ENCODE peak calls at places on chromosome 16, in six cellular contexts. U is prostate gland, A is H54, F is K562, W is right lobe of liver, P is body of pancreas. Q is an unnamed sample.

GRCh38 chr16:73065617-73066313 is 17.8 kb upstream of the ZFHX3 start:
- DNase-seq in A (no peak), F (no peak), U (no peak), W (peak; percentile 53), P (no peak), Q (no peak)

GRCh38 chr16:55760665-55761035 is 72.2 kb downstream of the CES1 start:
- DNase-seq in A (no peak), W (no peak), U (no peak), P (no peak), F (no peak), Q (no peak)

GRCh38 chr16:69903851-69904250 is 47.3 kb upstream of the CLEC18A start:
- DNase-seq in U (no peak), F (no peak), P (no peak), W (no peak), A (no peak), Q (no peak)

GRCh38 chr16:57374067-57374534 is 1.8 kb downstream of the CX3CL1 start:
- DNase-seq in F (no peak), P (peak; percentile 27), W (no peak), U (peak; percentile 46), A (no peak), Q (no peak)

GRCh38 chr16:87203060-87203656 is 114.0 kb downstream of the C16orf95 start:
- DNase-seq in F (peak; percentile 86), W (peak; percentile 50), P (peak; percentile 43), A (peak; percentile 71), U (no peak), Q (no peak)

GRCh38 chr16:22381392-22381791 is 7.0 kb upstream of the CDR2 start:
- DNase-seq in W (no peak), A (no peak), U (no peak), P (no peak), F (no peak), Q (no peak)

GRCh38 chr16:11156401-11156800 is 99.6 kb downstream of the SOCS1 start:
- DNase-seq in U (no peak), W (no peak), A (no peak), P (no peak), F (no peak), Q (no peak)

GRCh38 chr16:82263456-82264159 is 93.6 kb upstream of the MPHOSPH6 start:
- DNase-seq in U (peak; percentile 69), F (peak; percentile 78), W (peak; percentile 29), P (peak; percentile 57), A (peak; percentile 37), Q (peak; percentile 9)

GRCh38 chr16:4081577-4082021 is 34.6 kb downstream of the ADCY9 start:
- DNase-seq in P (no peak), A (no peak), W (no peak), F (no peak), U (no peak), Q (peak; percentile 41)

GRCh38 chr16:79651363-79651762 is 50.8 kb upstream of the MAF start:
- DNase-seq in U (peak; percentile 36), P (peak; percentile 15), A (no peak), W (no peak), F (no peak), Q (peak; percentile 29)

GRCh38 chr16:66222756-66223155 is 143.7 kb upstream of the CDH5 start:
- DNase-seq in A (no peak), P (no peak), W (no peak), U (no peak), F (no peak), Q (no peak)

GRCh38 chr16:86994651-86995171 is 322.5 kb downstream of the C16orf95 start:
- DNase-seq in U (no peak), A (peak; percentile 94), W (no peak), P (no peak), F (peak; percentile 39), Q (no peak)

GRCh38 chr16:48491517-48491916 is 106.3 kb upstream of the SIAH1 start:
- DNase-seq in A (no peak), W (no peak), P (no peak), U (no peak), F (no peak), Q (no peak)

GRCh38 chr16:89230210-89230609 is 12.7 kb downstream of the ZNF778 start:
- DNase-seq in P (no peak), A (no peak), U (no peak), W (no peak), F (no peak), Q (peak; percentile 19)

GRCh38 chr16:67762385-67762784 is 43.3 kb upstream of the GFOD2 start:
- DNase-seq in P (no peak), F (no peak), U (no peak), W (no peak), A (no peak), Q (no peak)

GRCh38 chr16:67758966-67759365 is 39.9 kb upstream of the GFOD2 start:
- DNase-seq in P (no peak), W (no peak), U (no peak), A (no peak), F (no peak), Q (no peak)

GRCh38 chr16:67760831-67761230 is 41.7 kb upstream of the GFOD2 start:
- DNase-seq in F (no peak), P (no peak), A (no peak), W (no peak), U (no peak), Q (no peak)

GRCh38 chr16:67761924-67762323 is 42.8 kb upstream of the GFOD2 start:
- DNase-seq in F (no peak), W (no peak), U (no peak), P (no peak), A (no peak), Q (no peak)

DNA sequence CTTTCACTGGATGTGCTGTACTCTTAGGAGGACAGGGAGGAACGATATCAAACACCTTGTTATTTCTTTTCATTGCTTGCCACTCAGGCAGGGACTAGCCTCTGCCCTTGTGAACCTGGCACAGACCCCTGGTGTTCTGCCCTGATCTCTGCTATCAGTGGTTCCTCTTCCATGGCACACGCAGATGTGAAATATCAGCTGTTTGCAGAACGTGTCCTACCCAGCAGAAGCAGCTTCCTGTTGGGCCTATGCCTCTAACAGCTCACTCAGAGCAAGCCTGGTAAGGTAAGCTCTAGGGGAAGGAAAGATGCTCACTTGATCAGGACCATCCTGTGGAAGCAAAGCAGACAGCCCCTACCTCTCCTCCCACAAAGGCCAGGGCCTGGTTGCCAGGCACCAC is 41.1 kb upstream of the GFOD2 start:
- DNase-seq in P (no peak), U (no peak), F (no peak), W (peak; percentile 61), A (no peak), Q (no peak)
- TF ChIP-seq POLR2A in P (no peak), U (no peak), F (no peak), W (no peak), A (no peak), Q (no peak)

GRCh38 chr16:1175566-1176279 is 22.8 kb downstream of the CACNA1H start:
- DNase-seq in W (no peak), A (no peak), U (no peak), P (no peak), F (no peak), Q (no peak)

GRCh38 chr16:1177053-1177452 is 24.1 kb downstream of the CACNA1H start:
- DNase-seq in U (no peak), P (no peak), F (no peak), W (no peak), A (no peak), Q (no peak)

GRCh38 chr16:1177750-1178149 is 24.8 kb downstream of the CACNA1H start:
- DNase-seq in W (no peak), F (no peak), U (no peak), P (no peak), A (no peak), Q (no peak)

GRCh38 chr16:1174477-1175357 is 21.8 kb downstream of the CACNA1H start:
- DNase-seq in U (no peak), P (peak; percentile 66), A (peak; percentile 93), F (no peak), W (peak; percentile 42), Q (no peak)

DNA sequence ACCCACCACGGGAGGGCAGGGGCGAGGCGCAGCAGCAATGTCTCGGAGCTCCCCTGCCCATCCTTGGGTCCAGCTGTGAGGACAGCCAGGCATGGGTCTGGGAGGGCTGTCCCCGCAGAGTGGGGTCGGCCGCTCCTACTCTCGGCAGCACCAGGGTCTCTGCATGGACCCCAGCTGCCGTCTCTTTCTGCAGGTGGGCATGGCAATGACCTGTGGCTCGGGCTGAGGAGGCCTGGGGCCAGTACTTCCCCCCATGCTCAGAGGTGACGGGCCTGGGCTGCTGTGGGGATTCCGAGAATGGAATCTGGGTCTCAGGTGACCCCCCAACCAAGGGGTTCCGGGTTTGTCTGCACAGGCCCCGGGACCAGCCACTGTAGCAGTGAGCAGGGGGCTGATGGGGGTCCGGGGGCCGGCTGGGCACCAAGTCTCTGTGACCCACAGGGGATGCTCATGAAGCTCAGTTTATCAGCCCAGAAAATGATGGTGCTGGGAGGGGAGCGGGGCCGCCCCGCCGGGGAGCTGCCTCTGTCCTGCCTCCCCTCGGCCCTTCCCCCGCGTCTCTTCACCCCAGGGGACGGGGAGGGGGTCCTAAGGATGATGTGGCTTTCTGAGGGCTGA is 23.5 kb downstream of the CACNA1H start:
- DNase-seq in W (no peak), F (no peak), A (no peak), U (no peak), P (no peak), Q (no peak)
- TF ChIP-seq POLR2A in W (no peak), F (no peak), A (no peak), U (no peak), P (no peak), Q (no peak)

GRCh38 chr16:67482260-67482924 is 955 bp downstream of the AGRP start:
- DNase-seq in F (no peak), P (no peak), W (no peak), A (no peak), U (no peak), Q (no peak)

GRCh38 chr16:67483150-67483549 is at the start of gene AGRP:
- DNase-seq in U (no peak), P (no peak), W (no peak), A (no peak), F (no peak), Q (peak; percentile 25)

GRCh38 chr16:67481561-67482259 is 753 bp upstream of the ATP6V0D1 start:
- DNase-seq in U (no peak), W (peak; percentile 69), A (no peak), P (peak; percentile 43), F (peak; percentile 74), Q (peak; percentile 77)

GRCh38 chr16:67483731-67484525 is 581 bp upstream of the AGRP start:
- DNase-seq in F (no peak), P (no peak), U (no peak), A (no peak), W (no peak), Q (peak; percentile 47)

DNA sequence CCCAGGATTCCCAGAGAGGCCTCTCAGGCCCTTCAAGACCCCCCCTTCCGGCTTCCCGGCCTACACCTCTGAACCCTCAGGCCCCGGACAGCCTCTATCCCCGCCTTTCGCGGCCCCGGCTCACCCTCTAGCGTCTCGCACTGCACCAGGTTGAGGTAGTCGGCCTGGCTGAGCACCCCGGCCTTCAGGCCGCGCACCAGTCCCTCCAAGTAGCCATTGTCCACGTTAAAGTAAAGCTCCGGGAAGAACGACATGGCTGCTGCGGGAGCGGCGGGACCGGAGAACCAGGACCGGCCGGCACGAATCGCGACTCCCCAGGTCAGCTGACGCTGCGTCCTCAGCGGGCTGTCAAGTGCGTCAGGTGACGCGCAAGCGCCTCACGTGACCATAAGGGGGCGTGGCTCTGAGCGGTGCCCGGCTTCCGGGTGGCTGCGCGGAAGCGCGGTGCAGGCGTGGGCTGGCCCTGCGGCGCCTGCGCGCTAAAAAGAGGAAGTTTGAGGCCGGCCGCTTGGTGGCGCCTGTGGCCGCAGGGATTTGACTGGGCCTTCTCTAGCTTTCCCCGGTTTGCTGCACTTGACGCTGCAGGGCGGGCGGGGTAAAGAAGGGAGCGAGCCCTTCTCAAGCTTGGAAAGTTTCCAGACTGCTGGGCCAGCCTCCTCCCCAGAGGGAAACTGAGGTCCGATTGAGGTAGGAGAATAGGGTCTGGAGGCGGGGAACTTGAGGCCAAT is at the start of gene ATP6V0D1:
- DNase-seq in P (peak; percentile 99), A (peak; percentile 88), U (peak; percentile 97), F (peak; percentile 99), W (peak; percentile 99), Q (peak; percentile 99)
- TF ChIP-seq POLR2A in P (peak; percentile 88), A (peak; percentile 70), U (peak; percentile 89), F (peak; percentile 76), W (peak; percentile 77), Q (peak; percentile 64)

GRCh38 chr16:14658063-14658462 is 25.3 kb downstream of the BFAR start:
- DNase-seq in P (no peak), F (peak; percentile 84), A (no peak), U (no peak), W (no peak), Q (no peak)
- TF ChIP-seq POLR2A in P (no peak), F (peak; percentile 39), A (no peak), U (no peak), W (no peak), Q (no peak)

Q was measured in ovary.